ENCODE peak calls at places on chromosomes 5 and 9, in eight cellular contexts. P, O, W, M, R, S, J and A are unnamed samples.
A peak's percentile ranks its signal among the peaks of the same experiment; 100 is the strongest.

GRCh38 chr9:33245341-33245740 is 5.4 kb downstream of the SPINK4 start:
- DNase-seq in P (no peak), O (peak; percentile 22), W (no peak), M (no peak), R (no peak), S (no peak), J (no peak), A (no peak)

GRCh38 chr5:111280282-111280901 is 56.2 kb downstream of the CAMK4 start:
- DNase-seq in P (no peak), O (no peak), W (no peak), M (no peak), R (no peak), S (no peak), J (no peak), A (no peak)

GRCh38 chr5:134555889-134556311 is 30.4 kb downstream of the JADE2 start:
- DNase-seq in P (no peak), O (peak; percentile 40), W (no peak), M (peak; percentile 90), R (no peak), S (no peak), J (no peak), A (peak; percentile 33)

GRCh38 chr5:76855961-76856360 is 6.1 kb downstream of the S100Z start:
- DNase-seq in P (no peak), O (no peak), W (no peak), M (no peak), R (no peak), S (no peak), J (no peak), A (no peak)

GRCh38 chr5:1789838-1790462 is 9.7 kb downstream of the MRPL36 start:
- DNase-seq in P (no peak), O (no peak), W (no peak), M (no peak), R (no peak), S (no peak), J (no peak), A (no peak)

GRCh38 chr5:37966291-37966690 is 126.5 kb upstream of the GDNF start:
- DNase-seq in P (no peak), O (no peak), W (no peak), M (no peak), R (no peak), S (no peak), J (no peak), A (no peak)

GRCh38 chr9:133406480-133407307 is 11.1 kb downstream of the REXO4 start:
- DNase-seq in P (peak; percentile 81), O (peak; percentile 82), W (peak; percentile 62), M (peak; percentile 82), R (peak; percentile 23), S (peak; percentile 49), J (peak; percentile 57), A (peak; percentile 72)

GRCh38 chr9:120324996-120325642 is 254.8 kb downstream of the CDK5RAP2 start:
- DNase-seq in P (no peak), O (no peak), W (no peak), M (no peak), R (no peak), S (peak; percentile 34), J (no peak), A (no peak)

GRCh38 chr9:127971357-127972315 is 9.2 kb downstream of the EEIG1 start:
- DNase-seq in P (peak; percentile 37), O (no peak), W (no peak), M (no peak), R (no peak), S (no peak), J (no peak), A (peak; percentile 46)

GRCh38 chr5:111703662-111704061 is 53.3 kb downstream of the NREP start:
- DNase-seq in P (no peak), O (no peak), W (no peak), M (no peak), R (no peak), S (no peak), J (no peak), A (no peak)

GRCh38 chr5:94595281-94595680 is 23.1 kb downstream of the KIAA0825 start:
- DNase-seq in P (no peak), O (no peak), W (no peak), M (no peak), R (no peak), S (no peak), J (no peak), A (no peak)

GRCh38 chr9:137678202-137678601 is 59.4 kb downstream of the EHMT1 start:
- DNase-seq in P (no peak), O (no peak), W (no peak), M (no peak), R (no peak), S (no peak), J (no peak), A (no peak)

GRCh38 chr5:38780950-38781349 is 64.9 kb upstream of the OSMR start:
- DNase-seq in P (peak; percentile 32), O (peak; percentile 53), W (peak; percentile 61), M (peak; percentile 39), R (peak; percentile 55), S (no peak), J (peak; percentile 67), A (peak; percentile 72)

GRCh38 chr9:5436441-5436840 is 1.3 kb downstream of the PLGRKT start:
- DNase-seq in P (no peak), O (no peak), W (no peak), M (no peak), R (no peak), S (no peak), J (no peak), A (no peak)

GRCh38 chr9:69357030-69357853 is 32.2 kb downstream of the ENTREP1 start:
- DNase-seq in P (no peak), O (no peak), W (no peak), M (no peak), R (no peak), S (no peak), J (no peak), A (no peak)

GRCh38 chr9:38024036-38024681 is 44.9 kb downstream of the SHB start:
- DNase-seq in P (no peak), O (no peak), W (peak; percentile 82), M (peak; percentile 42), R (no peak), S (no peak), J (peak; percentile 92), A (no peak)
- TF ChIP-seq POLR2A in P (no peak), O (no peak), W (no peak), M (no peak), R (no peak), S (no peak), J (no peak), A (no peak)

DNA sequence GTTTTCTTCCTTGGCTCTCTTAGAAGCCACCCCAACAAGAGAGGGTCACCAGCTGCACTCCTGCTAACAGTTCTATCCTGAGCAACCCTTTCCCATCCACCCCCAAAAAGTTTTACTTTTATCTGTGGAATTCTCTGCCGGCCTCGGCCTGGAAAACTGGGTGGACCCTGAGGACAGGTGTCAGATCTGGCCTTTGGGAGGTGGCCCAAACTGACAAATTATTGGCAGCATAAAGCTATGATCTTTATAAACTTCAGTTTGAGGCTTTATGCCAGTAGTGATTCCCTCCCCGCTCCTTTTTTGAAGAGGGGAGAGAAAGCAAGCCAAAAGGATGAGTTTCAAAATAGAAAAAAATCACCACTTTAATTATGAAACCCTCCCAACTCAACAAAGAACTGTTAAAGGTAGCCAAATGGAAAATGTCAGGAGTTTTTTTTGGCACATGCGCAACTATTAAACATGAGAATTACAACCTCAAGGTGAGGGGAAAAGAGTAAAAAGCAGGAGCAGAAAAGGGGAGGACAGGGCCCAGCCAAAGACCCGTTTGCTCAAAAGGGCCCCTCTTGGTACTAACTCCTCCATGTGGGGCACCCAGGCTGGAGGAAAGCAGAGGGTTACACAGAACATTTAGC is 49.5 kb downstream of the FBXW11 start:
- DNase-seq in P (no peak), O (no peak), W (peak; percentile 20), M (no peak), R (no peak), S (no peak), J (no peak), A (no peak)
- H3K27ac ChIP-seq in P (peak overlapping the region; percentile 71), O (peak overlapping the region; percentile 81), W (peak overlapping the region; percentile 59), M (peak overlapping the region; percentile 55), R (peak overlapping the region; percentile 16), S (no peak overlapping the region), J (peak overlapping the region; percentile 6), A (no peak overlapping the region)

DNA sequence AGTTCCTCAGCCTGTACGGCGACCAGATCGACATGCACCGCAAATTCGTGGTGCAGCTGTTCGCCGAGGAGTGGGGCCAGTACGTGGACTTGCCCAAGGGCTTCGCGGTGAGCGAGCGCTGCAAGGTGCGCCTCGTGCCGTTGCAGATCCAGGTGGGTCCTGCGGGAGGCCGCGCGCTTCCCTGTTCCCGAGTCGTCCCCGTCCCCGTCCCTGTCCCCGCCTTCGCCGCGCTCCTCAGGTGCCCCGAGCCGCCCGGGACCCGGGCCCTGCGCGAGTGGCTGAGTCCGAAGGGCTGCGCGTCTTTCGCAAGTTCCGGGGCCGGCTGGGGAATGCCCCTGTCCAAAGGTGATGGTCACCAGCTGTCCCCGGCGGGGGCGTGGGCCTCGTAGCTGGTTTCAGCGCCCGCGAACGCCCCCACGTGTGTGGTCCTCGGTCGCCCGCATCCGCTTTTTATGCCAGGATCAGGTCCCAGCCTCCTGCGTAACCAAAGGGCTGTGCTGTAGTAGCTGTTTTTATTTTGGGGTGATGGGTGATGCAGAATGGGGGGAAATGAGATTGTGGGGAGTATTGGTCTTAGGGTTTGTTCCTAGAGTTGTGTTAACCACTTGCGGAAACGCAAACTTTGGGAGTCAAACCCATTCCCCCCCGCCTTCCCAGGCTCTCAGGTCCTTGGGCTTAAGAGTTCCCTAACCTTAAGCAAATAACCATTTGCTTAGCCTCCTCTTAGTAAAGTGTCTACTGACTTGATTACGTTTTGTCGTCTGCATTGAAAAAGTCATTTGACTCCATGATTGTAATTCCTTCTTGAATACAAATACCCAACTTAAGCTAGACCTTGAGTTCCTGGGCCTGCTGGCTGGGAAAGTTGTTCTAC is 612 bp downstream of the ISOC1 start:
- DNase-seq in P (peak; percentile 64), O (peak; percentile 68), W (peak; percentile 67), M (peak; percentile 36), R (peak; percentile 23), S (no peak), J (peak; percentile 25), A (peak; percentile 73)
- TF ChIP-seq POLR2A in P (peak; percentile 37), O (no peak), W (no peak), M (no peak), R (peak; percentile 24), S (no peak), J (no peak), A (no peak)

GRCh38 chr5:63603996-63604395 is 358.2 kb downstream of the HTR1A start:
- DNase-seq in P (no peak), O (no peak), W (no peak), M (no peak), R (no peak), S (no peak), J (no peak), A (no peak)
- H3K27ac ChIP-seq in P (no peak overlapping the region), O (no peak overlapping the region), W (no peak overlapping the region), M (no peak overlapping the region), R (no peak overlapping the region), S (no peak overlapping the region), J (no peak overlapping the region), A (no peak overlapping the region)

DNA sequence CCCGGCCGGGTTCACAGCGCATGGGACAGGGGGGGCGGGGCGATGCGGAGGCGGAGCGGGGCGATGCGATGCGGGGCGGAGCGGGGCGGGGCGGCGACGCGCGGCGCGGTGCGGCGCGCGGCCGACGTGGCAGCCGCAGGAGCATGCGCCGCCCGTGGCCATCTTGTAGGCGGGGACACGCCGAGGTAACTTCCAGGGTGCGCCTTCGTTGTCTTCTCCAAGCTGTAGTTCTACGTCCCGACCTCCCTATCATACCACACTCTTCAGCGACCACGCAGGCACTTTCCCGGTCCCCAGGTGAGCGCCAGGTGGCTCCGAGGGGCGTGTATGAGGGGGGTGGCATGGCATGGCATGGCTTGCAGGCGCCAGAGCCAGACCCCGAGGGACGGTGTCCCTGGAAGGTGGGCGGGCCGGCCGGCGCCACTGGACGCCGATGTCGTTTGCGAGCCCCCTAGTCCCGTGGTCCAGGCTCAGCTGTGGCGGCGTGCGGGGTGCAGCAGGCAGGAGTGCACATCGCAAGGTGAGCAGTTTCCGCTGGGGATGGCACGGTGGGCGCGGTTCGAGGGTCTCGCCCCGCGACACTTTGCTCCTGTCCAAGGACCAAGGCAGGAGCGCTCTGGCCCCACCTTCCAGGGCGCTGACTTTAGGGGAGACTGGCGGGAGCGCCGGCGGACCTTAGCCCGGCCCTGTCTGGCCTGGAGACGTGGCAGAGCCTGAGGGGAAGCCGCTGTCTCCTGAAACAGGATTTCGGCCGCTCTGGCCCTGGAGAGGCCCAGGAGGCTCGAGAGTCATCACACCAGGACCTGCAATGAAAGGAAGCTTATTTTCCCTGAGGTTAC is at the start of gene PRRC1:
- DNase-seq in P (peak; percentile 84), O (peak; percentile 84), W (peak; percentile 78), M (peak; percentile 86), R (peak; percentile 60), S (peak; percentile 21), J (peak; percentile 68), A (peak; percentile 86)
- TF ChIP-seq POLR2A in P (peak; percentile 57), O (peak; percentile 49), W (peak; percentile 79), M (peak; percentile 94), R (peak; percentile 63), S (peak; percentile 95), J (no peak), A (peak; percentile 40)